ENCODE peak calls at places on chromosome 9, in ten cellular contexts. B is neuronal stem cell; E is CD4-positive, alpha-beta T cell; A is uterus; X is stomach; W is dorsolateral prefrontal cortex; P is SJSA1; M is fibroblast of lung; Q is heart right ventricle; Y is cardiac muscle cell. K is an unnamed sample.

GRCh38 chr9:136300016-136300415 is 3.9 kb downstream of the CCDC187 start:
- DNase-seq in B (no peak), E (no peak), A (no peak), X (no peak), W (no peak), P (no peak), M (no peak), Q (no peak), Y (no peak), K (no peak)

GRCh38 chr9:114551750-114552685 is 35.6 kb upstream of the ATP6V1G1 start:
- DNase-seq in B (no peak), E (no peak), A (peak), X (no peak), W (no peak), P (peak), M (peak), Q (peak), Y (peak), K (no peak)

GRCh38 chr9:21070171-21070571 is 7.6 kb downstream of the IFNB1 start:
- DNase-seq in B (no peak), E (no peak), A (peak), X (no peak), W (no peak), P (peak), M (peak), Q (peak), Y (peak), K (no peak)

GRCh38 chr9:100474082-100474949 is 1.4 kb downstream of the TMEFF1 start:
- DNase-seq in B (peak), E (no peak), A (no peak), X (no peak), W (no peak), P (no peak), M (no peak), Q (no peak), Y (no peak), K (no peak)

GRCh38 chr9:71612889-71613288 is 155.4 kb downstream of the CEMIP2 start:
- DNase-seq in B (no peak), E (no peak), A (no peak), X (no peak), W (no peak), P (no peak), M (no peak), Q (no peak), Y (no peak), K (no peak)

GRCh38 chr9:128323192-128323730 is 622 bp downstream of the COQ4 start:
- DNase-seq in B (no peak), E (no peak), A (no peak), X (no peak), W (no peak), P (no peak), M (peak), Q (no peak), Y (peak), K (no peak)

GRCh38 chr9:81427870-81428269 is 261.5 kb downstream of the TLE1 start:
- DNase-seq in B (no peak), E (no peak), A (no peak), X (no peak), W (no peak), P (no peak), M (no peak), Q (no peak), Y (no peak), K (no peak)

GRCh38 chr9:121620777-121621437 is 30.5 kb upstream of the DAB2IP start:
- DNase-seq in B (no peak), E (no peak), A (no peak), X (no peak), W (no peak), P (no peak), M (peak), Q (no peak), Y (peak), K (no peak)

GRCh38 chr9:4225291-4226119 is 74.4 kb downstream of the GLIS3 start:
- DNase-seq in B (no peak), E (no peak), A (no peak), X (no peak), W (no peak), P (no peak), M (peak), Q (no peak), Y (peak), K (no peak)

GRCh38 chr9:61665829-61666228 is 476.0 kb downstream of the SPATA31A7 start:
- DNase-seq in B (no peak), E (no peak), A (no peak), X (peak), W (no peak), P (no peak), M (no peak), Q (no peak), Y (no peak), K (no peak)

GRCh38 chr9:2638871-2639673 is 17.5 kb downstream of the VLDLR start:
- DNase-seq in B (no peak), E (no peak), A (no peak), X (no peak), W (no peak), P (no peak), M (no peak), Q (no peak), Y (no peak), K (no peak)

GRCh38 chr9:136686534-136686793 is 793 bp downstream of the AGPAT2 start:
- DNase-seq in B (no peak), E (no peak), A (no peak), X (no peak), W (no peak), P (no peak), M (no peak), Q (no peak), Y (no peak), K (no peak)

GRCh38 chr9:85262333-85262732 is 479.4 kb downstream of the AGTPBP1 start:
- DNase-seq in B (no peak), E (no peak), A (no peak), X (no peak), W (no peak), P (no peak), M (peak), Q (no peak), Y (peak), K (no peak)

GRCh38 chr9:113619156-113619861 is 155.8 kb downstream of the RGS3 start:
- DNase-seq in B (no peak), E (no peak), A (no peak), X (no peak), W (no peak), P (peak), M (no peak), Q (no peak), Y (no peak), K (no peak)

GRCh38 chr9:16985559-16986348 is 115.3 kb upstream of the BNC2 start:
- DNase-seq in B (no peak), E (no peak), A (peak), X (no peak), W (no peak), P (no peak), M (peak), Q (peak), Y (peak), K (no peak)

GRCh38 chr9:28073278-28073677 is 500.0 kb upstream of the C9orf72 start:
- DNase-seq in B (peak), E (no peak), A (no peak), X (peak), W (no peak), P (no peak), M (peak), Q (peak), Y (peak), K (peak)

GRCh38 chr9:94649100-94649855 is 10.0 kb upstream of the FBP1 start:
- DNase-seq in B (no peak), E (no peak), A (no peak), X (no peak), W (no peak), P (no peak), M (peak), Q (no peak), Y (peak), K (no peak)

GRCh38 chr9:21523021-21524014 is 41.2 kb upstream of the IFNE start:
- DNase-seq in B (no peak), E (no peak), A (no peak), X (no peak), W (no peak), P (no peak), M (no peak), Q (no peak), Y (no peak), K (no peak)

DNA sequence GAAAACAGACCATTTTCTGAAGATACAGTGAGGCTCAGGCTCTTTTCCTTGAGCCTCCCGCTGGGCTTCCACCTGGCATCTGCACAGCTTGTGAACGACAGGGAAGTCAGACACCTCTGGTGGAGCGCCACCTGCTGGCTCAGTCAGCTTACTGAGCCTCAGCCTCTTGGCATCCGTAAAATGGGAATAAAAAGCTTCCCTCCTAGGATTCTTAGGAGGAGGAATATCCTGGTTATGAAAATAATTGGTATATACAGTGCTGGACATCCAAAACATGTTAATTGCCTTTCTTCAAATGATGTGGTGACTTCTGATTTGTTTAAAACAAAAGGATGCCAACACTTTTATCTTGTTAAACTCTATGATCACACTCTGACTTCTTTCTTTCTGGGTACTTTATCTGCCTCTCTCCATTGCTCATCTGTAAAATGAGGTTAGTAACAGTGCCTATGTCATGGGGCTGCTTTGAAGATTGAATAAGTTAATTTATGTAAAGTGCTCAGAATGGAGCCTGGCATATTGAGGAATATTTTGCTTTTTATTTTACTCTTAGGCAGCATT is 67.5 kb downstream of the MAMDC2 start:
- DNase-seq in B (peak), E (peak), A (peak), X (peak), W (peak), P (peak), M (peak), Q (peak), Y (peak), K (no peak)
- H3K27ac ChIP-seq in B (no peak), E (no peak), A (peak), X (no peak), W (no peak), P (no peak), M (no peak), Q (peak), Y (no peak), K (no peak)

GRCh38 chr9:93072383-93072795 is 13.9 kb downstream of the SUSD3 start:
- DNase-seq in B (no peak), E (no peak), A (peak), X (no peak), W (no peak), P (no peak), M (peak), Q (no peak), Y (peak), K (no peak)
- H3K27ac ChIP-seq in B (no peak), E (peak), A (peak), X (peak), W (no peak), P (no peak), M (no peak), Q (no peak), Y (no peak), K (no peak)

GRCh38 chr9:133074111-133074651 is 12.4 kb downstream of the CEL start:
- DNase-seq in B (no peak), E (no peak), A (no peak), X (no peak), W (no peak), P (no peak), M (peak), Q (no peak), Y (peak), K (no peak)
- H3K27ac ChIP-seq in B (no peak), E (no peak), A (no peak), X (no peak), W (no peak), P (no peak), M (no peak), Q (no peak), Y (no peak), K (no peak)

GRCh38 chr9:135169709-135170226 is 82.3 kb downstream of the OLFM1 start:
- DNase-seq in B (no peak), E (no peak), A (no peak), X (no peak), W (no peak), P (no peak), M (no peak), Q (no peak), Y (no peak), K (no peak)
- H3K27ac ChIP-seq in B (no peak), E (no peak), A (no peak), X (no peak), W (no peak), P (no peak), M (no peak), Q (no peak), Y (no peak), K (no peak)

GRCh38 chr9:131899248-131899882 is 159.5 kb upstream of the RAPGEF1 start:
- DNase-seq in B (no peak), E (no peak), A (no peak), X (no peak), W (no peak), P (no peak), M (no peak), Q (no peak), Y (no peak), K (no peak)
- H3K27ac ChIP-seq in B (no peak), E (no peak), A (no peak), X (no peak), W (no peak), P (no peak), M (no peak), Q (no peak), Y (peak), K (no peak)

GRCh38 chr9:130616451-130616850 is 37.1 kb downstream of the FUBP3 start:
- DNase-seq in B (no peak), E (no peak), A (no peak), X (no peak), W (no peak), P (no peak), M (no peak), Q (no peak), Y (no peak), K (no peak)

GRCh38 chr9:130606887-130607582 is 27.7 kb downstream of the FUBP3 start:
- DNase-seq in B (no peak), E (no peak), A (no peak), X (no peak), W (no peak), P (no peak), M (peak), Q (no peak), Y (peak), K (no peak)

GRCh38 chr9:130608554-130609122 is 29.3 kb downstream of the FUBP3 start:
- DNase-seq in B (no peak), E (no peak), A (no peak), X (no peak), W (no peak), P (no peak), M (no peak), Q (no peak), Y (no peak), K (no peak)

GRCh38 chr9:130607640-130608420 is 28.5 kb downstream of the FUBP3 start:
- DNase-seq in B (no peak), E (no peak), A (peak), X (no peak), W (no peak), P (no peak), M (peak), Q (no peak), Y (peak), K (no peak)

GRCh38 chr9:130610862-130611689 is 31.7 kb downstream of the FUBP3 start:
- DNase-seq in B (no peak), E (no peak), A (no peak), X (no peak), W (no peak), P (no peak), M (peak), Q (no peak), Y (no peak), K (no peak)
- H3K27ac ChIP-seq in B (no peak), E (no peak), A (peak), X (no peak), W (peak), P (no peak), M (no peak), Q (no peak), Y (no peak), K (no peak)

K was measured in caudate nucleus.